ENCODE peak calls at places on chromosome 5, in five cellular contexts. E is bronchial epithelial cell, D is foreskin fibroblast, H is pancreas, L is mucosa of descending colon. A is an unnamed sample.

GRCh38 chr5:28896949-28897348 is 1858.6 kb upstream of the CDH9 start:
- DNase-seq in E (peak; percentile 9), H (no peak), L (no peak), D (no peak), A (no peak)

GRCh38 chr5:1151316-1151715 is 39.5 kb upstream of the SLC12A7 start:
- DNase-seq in H (no peak), E (no peak), L (no peak), D (no peak), A (no peak)

GRCh38 chr5:78720234-78720985 is 71.8 kb upstream of the LHFPL2 start:
- DNase-seq in H (no peak), D (no peak), L (peak; percentile 43), E (no peak), A (peak; percentile 45)

GRCh38 chr5:71887680-71888079 is 168.6 kb downstream of the CARTPT start:
- DNase-seq in L (no peak), D (peak; percentile 84), H (no peak), E (peak; percentile 86), A (no peak)

GRCh38 chr5:110909415-110909814 is 162.1 kb upstream of the TSLP start:
- DNase-seq in D (no peak), L (no peak), E (no peak), H (no peak), A (no peak)

GRCh38 chr5:114055318-114055788 is 306.5 kb upstream of the KCNN2 start:
- DNase-seq in L (peak; percentile 4), E (no peak), H (peak; percentile 69), D (peak; percentile 74), A (peak; percentile 20)

GRCh38 chr5:124888622-124889521 is 142.4 kb upstream of the ZNF608 start:
- DNase-seq in L (no peak), D (no peak), H (no peak), E (no peak), A (no peak)

GRCh38 chr5:36442352-36442751 is 140.7 kb upstream of the RANBP3L start:
- DNase-seq in L (no peak), E (peak; percentile 96), D (no peak), H (no peak), A (no peak)

GRCh38 chr5:53219174-53219573 is 109.6 kb upstream of the MOCS2 start:
- DNase-seq in L (no peak), D (no peak), E (no peak), H (no peak), A (no peak)

GRCh38 chr5:44952376-44952775 is 143.6 kb downstream of the MRPS30 start:
- DNase-seq in L (peak; percentile 5), H (no peak), D (peak; percentile 2), E (peak; percentile 40), A (no peak)

GRCh38 chr5:135137146-135137915 is 103.3 kb upstream of the PITX1 start:
- DNase-seq in H (no peak), D (no peak), E (no peak), L (no peak), A (no peak)

GRCh38 chr5:35938518-35939227 is at the start of gene CAPSL:
- DNase-seq in H (peak; percentile 70), L (peak; percentile 46), D (peak; percentile 42), E (peak; percentile 39), A (peak; percentile 27)

GRCh38 chr5:25516136-25516535 is 871.4 kb upstream of the CDH10 start:
- DNase-seq in E (no peak), D (no peak), H (no peak), L (no peak), A (no peak)

GRCh38 chr5:177985430-177986040 is 10.5 kb downstream of the PROP1 start:
- DNase-seq in L (no peak), H (no peak), D (peak; percentile 23), E (no peak), A (no peak)

GRCh38 chr5:58133631-58134296 is 326.1 kb downstream of the PLK2 start:
- DNase-seq in L (no peak), D (peak; percentile 90), E (peak; percentile 83), H (no peak), A (no peak)

GRCh38 chr5:112824197-112824596 is 36.9 kb upstream of the SRP19 start:
- DNase-seq in L (no peak), D (no peak), E (no peak), H (no peak), A (no peak)

GRCh38 chr5:149317281-149318048 is 27.8 kb upstream of the GRPEL2 start:
- DNase-seq in H (no peak), L (peak; percentile 63), D (peak; percentile 80), E (peak; percentile 40), A (peak; percentile 41)

GRCh38 chr5:56329652-56330051 is 96.5 kb upstream of the ANKRD55 start:
- DNase-seq in E (peak; percentile 79), D (no peak), H (no peak), L (no peak), A (no peak)
- H3K4me3 ChIP-seq in E (no peak overlapping the region), D (no peak overlapping the region), H (no peak overlapping the region), L (no peak overlapping the region), A (no peak overlapping the region)

GRCh38 chr5:141077826-141078225 is 16.6 kb upstream of the PCDHB2 start:
- DNase-seq in D (no peak), E (no peak), H (no peak), L (no peak), A (no peak)
- H3K4me3 ChIP-seq in D (no peak overlapping the region), E (no peak overlapping the region), H (no peak overlapping the region), L (no peak overlapping the region), A (no peak overlapping the region)

DNA sequence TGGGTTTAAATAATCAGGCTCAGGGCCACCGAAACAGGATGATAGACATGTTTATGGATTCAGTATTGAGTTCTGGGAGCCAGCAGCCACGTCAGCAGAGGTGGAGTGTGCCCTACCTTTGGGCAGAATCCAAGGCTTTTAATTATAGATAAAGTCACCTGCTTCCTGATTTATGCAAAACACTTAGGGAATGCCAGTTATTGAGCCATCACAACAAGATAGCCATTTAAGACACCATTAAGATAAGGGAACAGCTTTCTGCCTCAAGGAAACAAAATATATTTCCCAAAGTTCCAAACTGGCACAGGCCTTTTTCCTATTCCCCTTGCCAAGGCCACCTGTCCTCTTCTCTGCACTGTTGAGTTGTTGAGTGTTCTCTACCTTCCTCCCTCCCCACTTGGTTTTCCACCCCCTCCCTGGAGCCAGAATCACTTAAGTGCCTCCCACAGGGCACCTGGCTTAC is 2.4 kb downstream of the CCL28 start:
- DNase-seq in D (no peak), E (no peak), H (peak; percentile 90), L (peak; percentile 90), A (peak; percentile 86)
- H3K4me3 ChIP-seq in D (no peak overlapping the region), E (no peak overlapping the region), H (no peak overlapping the region), L (no peak overlapping the region), A (peak overlapping the region; percentile 30)

DNA sequence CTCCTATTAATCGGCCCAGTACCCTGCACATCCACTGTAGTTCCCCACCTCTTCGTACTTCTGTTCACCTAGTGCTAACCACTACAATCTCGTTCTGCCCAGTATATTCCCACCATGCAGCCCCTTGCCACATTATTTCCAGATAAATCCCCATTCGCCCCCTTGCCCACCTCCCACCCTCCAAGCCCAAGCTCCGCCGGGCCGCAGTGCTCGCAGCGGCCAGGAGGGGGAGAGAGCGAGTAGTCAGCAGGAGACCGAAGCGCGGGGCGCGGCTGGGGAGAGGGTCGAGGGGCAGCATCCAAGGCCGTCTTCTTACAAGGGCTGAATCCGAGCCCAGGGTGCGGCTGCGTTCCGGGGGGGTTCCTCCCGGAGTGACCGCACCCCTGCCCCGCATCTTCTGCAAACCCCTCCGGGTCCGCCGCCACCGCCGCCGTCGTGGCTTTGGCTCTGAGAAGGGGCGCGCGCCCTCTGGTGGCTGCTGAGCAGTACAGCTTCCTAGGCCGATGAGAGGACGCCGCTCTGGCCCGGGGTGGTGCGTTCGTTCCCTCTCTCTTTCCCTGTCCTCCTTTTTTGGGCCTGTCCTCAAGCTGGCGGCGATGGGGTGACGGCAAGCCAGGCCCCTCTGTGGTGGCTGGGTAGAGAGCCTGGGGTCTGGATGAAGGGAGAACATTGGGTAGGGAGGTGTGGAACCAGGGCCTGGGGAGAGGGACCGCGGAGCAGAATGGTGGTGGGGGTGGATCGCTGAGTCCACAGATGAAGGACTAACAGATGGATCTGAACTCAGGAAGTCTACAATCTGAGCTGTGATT is 30.0 kb upstream of the PSD2 start:
- DNase-seq in H (peak; percentile 84), E (peak; percentile 27), L (peak; percentile 85), D (peak; percentile 89), A (peak; percentile 79)
- H3K4me3 ChIP-seq in H (peak overlapping the region; percentile 20), E (peak overlapping the region; percentile 49), L (no peak overlapping the region), D (peak overlapping the region; percentile 48), A (peak overlapping the region; percentile 54)

A was measured in colonic mucosa.